ENCODE peak calls at places on chromosomes 16 and 17, in five cellular contexts. G is IMR-90, F is mesenchymal stem cell, N is neuronal stem cell, W is trophoblast cell. Q is an unnamed sample.

GRCh38 chr16:28494141-28494851 is at the start of gene APOBR:
- DNase-seq in N (no peak), W (peak), G (no peak), F (no peak), Q (no peak)

GRCh38 chr16:77409311-77409710 is 25.5 kb downstream of the ADAMTS18 start:
- DNase-seq in W (no peak), G (no peak), F (peak), N (no peak), Q (no peak)

GRCh38 chr16:64865037-64865696 is 256.7 kb downstream of the CDH11 start:
- DNase-seq in F (peak), N (no peak), W (no peak), G (peak), Q (no peak)

GRCh38 chr16:1414532-1415265 is at the start of gene UNKL:
- DNase-seq in N (peak), W (peak), F (peak), G (peak), Q (peak)

GRCh38 chr16:20611350-20611902 is 35.3 kb upstream of the ACSM2B start:
- DNase-seq in F (no peak), G (no peak), W (no peak), N (no peak), Q (no peak)

GRCh38 chr17:78935419-78936323 is 10.5 kb upstream of the TIMP2 start:
- DNase-seq in N (no peak), G (peak), F (peak), W (peak), Q (peak)

GRCh38 chr17:13410214-13410613 is 191.5 kb downstream of the HS3ST3A1 start:
- DNase-seq in N (no peak), F (no peak), G (no peak), W (no peak), Q (no peak)

GRCh38 chr17:19537116-19537515 is 3.5 kb downstream of the SLC47A1 start:
- DNase-seq in G (no peak), W (no peak), F (no peak), N (no peak), Q (no peak)

GRCh38 chr17:4599505-4600281 is 15.4 kb downstream of the SMTNL2 start:
- DNase-seq in W (no peak), N (peak), G (peak), F (peak), Q (peak)

GRCh38 chr17:14395255-14395654 is 94.4 kb downstream of the HS3ST3B1 start:
- DNase-seq in F (no peak), W (no peak), G (no peak), N (no peak), Q (no peak)

GRCh38 chr17:8365143-8365542 is 11.4 kb downstream of the KRABD2 start:
- DNase-seq in G (peak), N (no peak), W (peak), F (no peak), Q (no peak)

GRCh38 chr16:27704252-27704651 is 154.3 kb downstream of the KATNIP start:
- DNase-seq in G (no peak), N (no peak), W (no peak), F (no peak), Q (no peak)

GRCh38 chr17:65345261-65346060 is 208.3 kb downstream of the RGS9 start:
- DNase-seq in G (no peak), F (peak), N (no peak), W (peak), Q (no peak)

GRCh38 chr17:59513934-59514841 is 51.2 kb upstream of the DHX40 start:
- DNase-seq in N (no peak), W (peak), G (peak), F (peak), Q (no peak)

GRCh38 chr17:76268015-76268749 is 3.0 kb downstream of the UBALD2 start:
- DNase-seq in N (no peak), F (peak), W (peak), G (peak), Q (no peak)

GRCh38 chr16:89332248-89333245 is 115.0 kb downstream of the ZNF778 start:
- DNase-seq in F (no peak), W (no peak), N (no peak), G (no peak), Q (no peak)

GRCh38 chr17:44279586-44280344 is 11.8 kb upstream of the SLC4A1 start:
- DNase-seq in N (no peak), W (peak), G (peak), F (peak), Q (peak)

GRCh38 chr17:31558748-31559646 is 167.5 kb downstream of the RAB11FIP4 start:
- DNase-seq in N (peak), G (peak), F (peak), W (peak), Q (peak)

GRCh38 chr17:68398731-68399637 is 58.3 kb downstream of the WIPI1 start:
- DNase-seq in W (peak), G (peak), F (peak), N (peak), Q (peak)

GRCh38 chr16:9123871-9124270 is 32.4 kb downstream of the HAPSTR1 start:
- DNase-seq in G (no peak), W (peak), F (no peak), N (no peak), Q (no peak)

GRCh38 chr17:2875608-2876007 is 79.4 kb downstream of the RAP1GAP2 start:
- DNase-seq in G (no peak), N (no peak), W (peak), F (no peak), Q (peak)
- H3K14ac ChIP-seq in G (no peak), N (no peak), W (peak), F (no peak), Q (no peak)

GRCh38 chr17:6681176-6681575 is 29.6 kb downstream of the C17orf100 start:
- DNase-seq in W (no peak), G (no peak), F (no peak), N (no peak), Q (no peak)
- H3K27ac ChIP-seq in W (no peak), G (no peak), F (no peak), N (no peak), Q (no peak)

GRCh38 chr17:40316571-40317344 is 7.8 kb downstream of the RARA start:
- DNase-seq in N (no peak), G (peak), W (peak), F (peak), Q (peak)
- H3K23ac ChIP-seq in N (peak), G (peak), W (no peak), F (no peak), Q (no peak)

GRCh38 chr17:58082341-58082869 is 814 bp upstream of the DYNLL2 start:
- DNase-seq in F (no peak), W (no peak), G (no peak), N (no peak), Q (no peak)

GRCh38 chr17:58084317-58084981 is 1.2 kb downstream of the DYNLL2 start:
- DNase-seq in W (peak), N (no peak), F (peak), G (no peak), Q (peak)

GRCh38 chr17:58081641-58082340 is 1.4 kb upstream of the DYNLL2 start:
- DNase-seq in F (no peak), G (no peak), N (peak), W (no peak), Q (peak)

GRCh38 chr17:58083491-58084316 is 485 bp downstream of the DYNLL2 start:
- DNase-seq in W (peak), F (peak), N (no peak), G (peak), Q (peak)

DNA sequence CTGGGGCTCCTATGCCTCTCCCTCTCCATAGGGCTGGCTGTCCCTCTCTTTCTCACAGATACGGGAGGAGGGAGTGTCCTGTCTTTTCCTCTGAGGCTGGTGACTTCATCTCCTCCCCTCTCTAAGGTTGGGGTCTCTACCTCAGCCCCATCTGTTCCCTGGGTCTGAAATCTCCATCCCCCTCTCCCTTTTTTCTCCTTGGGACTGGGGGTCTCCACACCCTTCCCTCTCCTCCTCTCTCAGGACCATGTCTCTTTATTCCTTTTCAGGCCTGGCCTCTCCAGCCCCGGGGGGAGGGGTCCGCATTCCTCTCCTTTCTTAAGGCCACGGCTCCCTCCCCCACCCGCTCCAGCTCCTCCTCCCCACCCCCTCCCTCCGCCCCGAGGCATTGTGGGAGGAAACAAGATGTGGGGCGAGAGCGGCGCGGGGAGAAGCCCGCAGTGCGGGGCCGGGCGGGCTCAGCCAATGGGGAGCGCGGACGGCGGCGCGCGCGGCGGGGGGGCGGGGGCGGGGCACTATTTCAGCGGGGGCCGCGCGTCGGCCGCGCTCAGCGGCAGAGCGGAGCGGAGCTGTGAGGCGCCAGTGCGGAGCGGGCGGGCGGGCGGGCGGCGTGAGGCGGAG is at the start of gene DYNLL2:
- DNase-seq in F (peak), N (peak), W (peak), G (peak), Q (peak)
- H3K14ac ChIP-seq in F (peak), N (peak), W (peak), G (peak), Q (peak)

GRCh38 chr17:28715217-28715616 is 2.5 kb downstream of the RAB34 start:
- DNase-seq in W (no peak), G (no peak), N (no peak), F (no peak), Q (no peak)
- H3K27ac ChIP-seq in W (no peak), G (no peak), N (no peak), F (no peak), Q (no peak)

GRCh38 chr17:77429985-77430752 is 289.4 kb downstream of the SEC14L1 start:
- DNase-seq in F (peak), N (peak), G (peak), W (peak), Q (peak)

GRCh38 chr17:77428020-77428781 is 287.4 kb downstream of the SEC14L1 start:
- DNase-seq in F (no peak), N (no peak), W (no peak), G (no peak), Q (no peak)

GRCh38 chr17:77429735-77429984 is 288.9 kb downstream of the SEC14L1 start:
- DNase-seq in F (no peak), G (no peak), W (no peak), N (no peak), Q (no peak)

GRCh38 chr17:77427471-77427991 is 286.8 kb downstream of the SEC14L1 start:
- DNase-seq in W (no peak), N (no peak), F (peak), G (peak), Q (no peak)

GRCh38 chr17:77428901-77429734 is 288.3 kb downstream of the SEC14L1 start:
- DNase-seq in W (no peak), G (no peak), F (no peak), N (no peak), Q (no peak)
- H3K23ac ChIP-seq in W (no peak), G (peak), F (no peak), N (peak), Q (no peak)

GRCh38 chr16:87682852-87683399 is 80.6 kb downstream of the JPH3 start:
- DNase-seq in W (no peak), F (no peak), N (no peak), G (no peak), Q (no peak)
- H3K14ac ChIP-seq in W (no peak), F (no peak), N (peak), G (no peak), Q (no peak)

Q was measured in H9.